ENCODE peak calls at places on chromosome 11, in five cellular contexts. One of them, this sample, is unnamed.

GRCh38 chr11:69640260-69640994 is 529 bp upstream of the CCND1 start:
- DNase-seq in neural progenitor cell: peak; percentile 48
- DNase-seq in bronchial epithelial cell: no peak
- DNase-seq in AG09319: no peak
- DNase-seq in astrocyte: no peak
- DNase-seq in this sample: no peak

GRCh38 chr11:12581923-12582322 is 92.3 kb upstream of the TEAD1 start:
- DNase-seq in bronchial epithelial cell: peak; percentile 83
- DNase-seq in astrocyte: peak; percentile 94
- DNase-seq in neural progenitor cell: no peak
- DNase-seq in AG09319: no peak
- DNase-seq in this sample: peak; percentile 63

GRCh38 chr11:87924125-87924524 is 251.1 kb downstream of the RAB38 start:
- DNase-seq in bronchial epithelial cell: no peak
- DNase-seq in neural progenitor cell: no peak
- DNase-seq in astrocyte: no peak
- DNase-seq in AG09319: no peak
- DNase-seq in this sample: no peak

GRCh38 chr11:62842171-62842717 is 2.9 kb upstream of the WDR74 start:
- DNase-seq in AG09319: no peak
- DNase-seq in astrocyte: no peak
- DNase-seq in bronchial epithelial cell: no peak
- DNase-seq in neural progenitor cell: no peak
- DNase-seq in this sample: no peak

GRCh38 chr11:113014731-113015455 is 53.7 kb downstream of the NCAM1 start:
- DNase-seq in astrocyte: no peak
- DNase-seq in neural progenitor cell: no peak
- DNase-seq in bronchial epithelial cell: peak; percentile 11
- DNase-seq in AG09319: no peak
- DNase-seq in this sample: no peak

GRCh38 chr11:5007561-5007960 is 12.9 kb downstream of the OR51L1 start:
- DNase-seq in bronchial epithelial cell: peak; percentile 5
- DNase-seq in neural progenitor cell: no peak
- DNase-seq in AG09319: no peak
- DNase-seq in astrocyte: no peak
- DNase-seq in this sample: no peak

GRCh38 chr11:116853461-116854073 is 16.1 kb upstream of the APOA1 start:
- DNase-seq in neural progenitor cell: no peak
- DNase-seq in AG09319: no peak
- DNase-seq in bronchial epithelial cell: peak; percentile 97
- DNase-seq in astrocyte: peak; percentile 96
- DNase-seq in this sample: peak; percentile 92

GRCh38 chr11:8038811-8039529 is 42.0 kb upstream of the TUB start:
- DNase-seq in bronchial epithelial cell: no peak
- DNase-seq in neural progenitor cell: no peak
- DNase-seq in AG09319: no peak
- DNase-seq in astrocyte: no peak
- DNase-seq in this sample: no peak

GRCh38 chr11:6420677-6421076 is 1.8 kb upstream of the APBB1 start:
- DNase-seq in neural progenitor cell: no peak
- DNase-seq in bronchial epithelial cell: no peak
- DNase-seq in astrocyte: no peak
- DNase-seq in AG09319: no peak
- DNase-seq in this sample: no peak

GRCh38 chr11:10108901-10109665 is 184.9 kb downstream of the SBF2 start:
- DNase-seq in astrocyte: peak; percentile 5
- DNase-seq in bronchial epithelial cell: no peak
- DNase-seq in AG09319: peak; percentile 25
- DNase-seq in neural progenitor cell: no peak
- DNase-seq in this sample: peak; percentile 55

GRCh38 chr11:8597182-8597581 is 3.2 kb upstream of the STK33 start:
- DNase-seq in bronchial epithelial cell: peak; percentile 95
- DNase-seq in AG09319: no peak
- DNase-seq in neural progenitor cell: no peak
- DNase-seq in astrocyte: peak; percentile 78
- DNase-seq in this sample: peak; percentile 42

GRCh38 chr11:4203603-4204360 is 109.2 kb downstream of the RRM1 start:
- DNase-seq in astrocyte: no peak
- DNase-seq in AG09319: no peak
- DNase-seq in neural progenitor cell: peak; percentile 64
- DNase-seq in bronchial epithelial cell: no peak
- DNase-seq in this sample: no peak

GRCh38 chr11:114684636-114685035 is 6.3 kb downstream of the NXPE2 start:
- DNase-seq in bronchial epithelial cell: peak; percentile 10
- DNase-seq in AG09319: no peak
- DNase-seq in neural progenitor cell: no peak
- DNase-seq in astrocyte: no peak
- DNase-seq in this sample: no peak

GRCh38 chr11:118661425-118662301 is 17.8 kb downstream of the TREH start:
- DNase-seq in AG09319: no peak
- DNase-seq in bronchial epithelial cell: no peak
- DNase-seq in neural progenitor cell: no peak
- DNase-seq in astrocyte: no peak
- DNase-seq in this sample: no peak

GRCh38 chr11:12914401-12914912 is 94.7 kb upstream of the RASSF10 start:
- DNase-seq in neural progenitor cell: peak; percentile 89
- DNase-seq in AG09319: peak; percentile 67
- DNase-seq in bronchial epithelial cell: no peak
- DNase-seq in astrocyte: peak; percentile 18
- DNase-seq in this sample: peak; percentile 31

GRCh38 chr11:8593935-8594909 is at the start of gene STK33:
- DNase-seq in neural progenitor cell: peak; percentile 93
- DNase-seq in bronchial epithelial cell: no peak
- DNase-seq in astrocyte: peak; percentile 15
- DNase-seq in AG09319: no peak
- DNase-seq in this sample: no peak

GRCh38 chr11:116865696-116866095 is 28.3 kb upstream of the APOA1 start:
- DNase-seq in astrocyte: no peak
- DNase-seq in neural progenitor cell: no peak
- DNase-seq in AG09319: no peak
- DNase-seq in bronchial epithelial cell: no peak
- DNase-seq in this sample: peak; percentile 89

GRCh38 chr11:30328676-30329075 is 5.8 kb downstream of the ARL14EP start:
- DNase-seq in astrocyte: peak; percentile 44
- DNase-seq in AG09319: no peak
- DNase-seq in neural progenitor cell: no peak
- DNase-seq in bronchial epithelial cell: no peak
- DNase-seq in this sample: no peak

GRCh38 chr11:1207451-1208360 is 15.2 kb upstream of the MUC5B start:
- DNase-seq in astrocyte: no peak
- DNase-seq in bronchial epithelial cell: no peak
- DNase-seq in neural progenitor cell: no peak
- DNase-seq in AG09319: no peak
- DNase-seq in this sample: no peak

GRCh38 chr11:65047581-65048422 is 6.8 kb downstream of the SAC3D1 start:
- DNase-seq in astrocyte: no peak
- DNase-seq in neural progenitor cell: no peak
- DNase-seq in bronchial epithelial cell: no peak
- DNase-seq in AG09319: no peak
- DNase-seq in this sample: no peak

GRCh38 chr11:8192016-8192895 is 23.4 kb upstream of the RIC3 start:
- DNase-seq in bronchial epithelial cell: peak; percentile 59
- DNase-seq in neural progenitor cell: peak; percentile 89
- DNase-seq in astrocyte: peak; percentile 40
- DNase-seq in AG09319: peak; percentile 25
- DNase-seq in this sample: peak; percentile 18

GRCh38 chr11:382081-382643 is 11.8 kb upstream of the PKP3 start:
- DNase-seq in AG09319: no peak
- DNase-seq in bronchial epithelial cell: no peak
- DNase-seq in neural progenitor cell: no peak
- DNase-seq in astrocyte: no peak
- DNase-seq in this sample: no peak

GRCh38 chr11:91972665-91973266 is 251.9 kb upstream of the FAT3 start:
- DNase-seq in astrocyte: peak; percentile 3
- DNase-seq in neural progenitor cell: peak; percentile 8
- DNase-seq in AG09319: no peak
- DNase-seq in bronchial epithelial cell: no peak
- DNase-seq in this sample: no peak

GRCh38 chr11:9253086-9253485 is 12.1 kb downstream of the DENND5A start:
- DNase-seq in bronchial epithelial cell: no peak
- DNase-seq in neural progenitor cell: no peak
- DNase-seq in astrocyte: no peak
- DNase-seq in AG09319: no peak
- DNase-seq in this sample: no peak

GRCh38 chr11:27431808-27432207 is 40.8 kb downstream of the LGR4 start:
- DNase-seq in bronchial epithelial cell: no peak
- DNase-seq in AG09319: no peak
- DNase-seq in astrocyte: no peak
- DNase-seq in neural progenitor cell: no peak
- DNase-seq in this sample: no peak

GRCh38 chr11:63567044-63567840 is 4.1 kb upstream of the PLAAT2 start:
- DNase-seq in bronchial epithelial cell: peak; percentile 99
- DNase-seq in astrocyte: peak; percentile 93
- DNase-seq in neural progenitor cell: no peak
- DNase-seq in AG09319: peak; percentile 60
- DNase-seq in this sample: peak; percentile 55

GRCh38 chr11:78851883-78852586 is 277.4 kb upstream of the NARS2 start:
- DNase-seq in bronchial epithelial cell: no peak
- DNase-seq in AG09319: no peak
- DNase-seq in astrocyte: no peak
- DNase-seq in neural progenitor cell: no peak
- DNase-seq in this sample: no peak

This sample was measured in AG09309.